ENCODE peak calls at places on chromosomes 12 and 14, in nine cellular contexts. D is transverse colon, V is K562, L is ovary, J is lower leg skin, X is heart left ventricle, U is IMR-90, I is HCT116, B is tibial nerve. M is an unnamed sample.

GRCh38 chr12:123398177-123398916 is 14.4 kb downstream of the KMT5A start:
- DNase-seq in D (peak; percentile 52), V (no peak), L (peak; percentile 66), J (no peak), X (peak; percentile 79), U (peak; percentile 37), I (no peak), B (peak; percentile 32), M (peak; percentile 76)

GRCh38 chr12:105462336-105462735 is 131.8 kb downstream of the C12orf75 start:
- DNase-seq in D (no peak), V (no peak), L (no peak), J (no peak), X (no peak), U (no peak), I (no peak), B (no peak), M (no peak)

GRCh38 chr12:42187799-42188198 is 43.1 kb upstream of the GXYLT1 start:
- DNase-seq in D (no peak), V (no peak), L (no peak), J (no peak), X (no peak), U (no peak), I (no peak), B (no peak), M (no peak)

GRCh38 chr12:47075192-47076084 is 4.0 kb upstream of the PCED1B start:
- DNase-seq in D (no peak), V (no peak), L (no peak), J (no peak), X (no peak), U (no peak), I (no peak), B (no peak), M (no peak)

GRCh38 chr12:1836854-1837411 is 16.6 kb downstream of the LRTM2 start:
- DNase-seq in D (no peak), V (no peak), L (no peak), J (no peak), X (no peak), U (no peak), I (no peak), B (no peak), M (no peak)

GRCh38 chr14:34685819-34686428 is 28.5 kb downstream of the CFL2 start:
- DNase-seq in D (no peak), V (no peak), L (no peak), J (no peak), X (no peak), U (no peak), I (no peak), B (no peak), M (no peak)

GRCh38 chr12:64175254-64175945 is 46.7 kb downstream of the KICS2 start:
- DNase-seq in D (no peak), V (no peak), L (no peak), J (no peak), X (no peak), U (no peak), I (no peak), B (no peak), M (no peak)

GRCh38 chr12:57063991-57064725 is 14.2 kb upstream of the MYO1A start:
- DNase-seq in D (no peak), V (no peak), L (no peak), J (no peak), X (no peak), U (peak; percentile 41), I (no peak), B (no peak), M (no peak)

GRCh38 chr14:57816568-57817284 is 49.2 kb downstream of the SLC35F4 start:
- DNase-seq in D (no peak), V (no peak), L (no peak), J (no peak), X (no peak), U (no peak), I (peak; percentile 41), B (no peak), M (no peak)

GRCh38 chr12:88922816-88923215 is 342.5 kb upstream of the KITLG start:
- DNase-seq in D (no peak), V (no peak), L (no peak), J (no peak), X (no peak), U (peak; percentile 60), I (no peak), B (no peak), M (no peak)

GRCh38 chr12:27190761-27191160 is 53.3 kb upstream of the STK38L start:
- DNase-seq in D (no peak), V (no peak), L (no peak), J (no peak), X (no peak), U (peak; percentile 88), I (no peak), B (no peak), M (no peak)

GRCh38 chr14:89965839-89966238 is 10.1 kb downstream of the TDP1 start:
- DNase-seq in D (no peak), V (no peak), L (no peak), J (no peak), X (no peak), U (peak; percentile 30), I (no peak), B (no peak), M (no peak)

GRCh38 chr12:10372534-10372931 is 17.3 kb downstream of the KLRK1 start:
- DNase-seq in D (peak; percentile 64), V (no peak), L (no peak), J (no peak), X (peak; percentile 38), U (no peak), I (no peak), B (no peak), M (no peak)

GRCh38 chr12:53048780-53049401 is 974 bp upstream of the TNS2 start:
- DNase-seq in D (peak; percentile 61), V (peak; percentile 40), L (peak; percentile 88), J (peak; percentile 94), X (peak; percentile 90), U (peak; percentile 62), I (no peak), B (no peak), M (no peak)

GRCh38 chr12:13205809-13206559 is 9.5 kb downstream of the EMP1 start:
- DNase-seq in D (no peak), V (no peak), L (no peak), J (no peak), X (no peak), U (peak; percentile 99), I (peak; percentile 83), B (no peak), M (no peak)

DNA sequence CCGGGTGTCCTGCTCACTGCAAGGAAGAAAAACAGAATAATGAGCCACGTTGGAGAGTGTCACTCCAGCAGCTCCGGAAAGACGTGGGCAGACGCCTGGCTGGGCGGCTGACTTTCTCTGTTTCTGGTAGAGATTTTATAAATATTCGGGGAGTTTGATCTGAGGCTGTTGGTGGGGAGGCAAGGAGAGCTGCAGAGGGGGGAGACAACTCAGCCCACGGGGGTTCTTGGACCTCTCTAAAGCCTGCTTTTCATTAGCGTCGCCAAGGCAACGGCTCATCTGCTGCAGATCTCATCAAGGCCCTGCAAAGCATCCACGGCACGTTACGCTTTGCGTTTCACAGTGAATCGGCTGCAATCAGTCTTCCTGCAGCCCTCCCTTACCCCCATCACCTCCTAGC is 207.2 kb downstream of the ZFP36L1 start:
- DNase-seq in D (no peak), V (no peak), L (no peak), J (no peak), X (no peak), U (peak; percentile 11), I (no peak), B (no peak), M (no peak)
- TF ChIP-seq POLR2A in D (no peak), V (no peak), L (no peak), J (no peak), X (no peak), U (no peak), I (no peak), B (no peak), M (no peak)

DNA sequence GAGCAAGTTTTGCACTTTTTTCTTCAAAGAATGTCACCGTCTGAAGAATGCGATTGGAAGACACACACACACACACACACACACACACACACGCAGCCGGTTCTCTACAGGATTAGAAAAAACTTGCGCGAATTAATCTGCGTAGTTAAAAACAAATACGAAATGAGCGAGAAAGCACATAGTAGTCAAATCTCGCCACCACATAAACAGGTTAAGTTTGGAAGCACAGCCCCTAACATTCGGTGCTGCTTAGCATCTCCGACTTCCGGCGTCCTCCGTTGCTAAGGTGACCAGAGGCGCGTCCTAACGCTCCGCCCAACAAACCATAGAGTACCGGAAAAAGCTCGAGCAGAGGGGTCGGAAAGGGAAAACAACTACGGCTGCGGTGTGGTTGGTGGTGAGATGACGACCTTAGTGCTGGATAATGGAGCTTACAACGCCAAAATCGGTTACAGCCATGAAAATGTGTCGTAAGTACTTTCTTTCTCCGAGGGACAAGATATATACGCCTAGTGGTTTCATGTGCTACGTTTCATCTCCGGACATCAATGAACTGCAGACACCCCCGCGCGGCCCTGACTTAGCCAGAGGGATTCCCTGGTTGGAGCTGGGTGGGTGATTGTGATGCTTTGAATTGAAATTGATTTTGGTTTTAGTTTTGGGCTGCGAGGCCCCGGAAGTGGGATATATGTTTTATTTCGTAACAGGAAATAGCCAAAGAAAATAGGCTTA is at the start of gene ACTR6:
- DNase-seq in D (peak; percentile 97), V (peak; percentile 97), L (peak; percentile 97), J (peak; percentile 98), X (peak; percentile 96), U (peak; percentile 95), I (peak; percentile 92), B (peak; percentile 89), M (peak; percentile 96)
- TF ChIP-seq POLR2A in D (peak; percentile 69), V (peak; percentile 82), L (peak; percentile 35), J (no peak), X (no peak), U (peak; percentile 58), I (peak; percentile 91), B (peak; percentile 68), M (peak; percentile 47)

GRCh38 chr14:100358396-100358795 is 35.3 kb downstream of the SLC25A47 start:
- DNase-seq in D (no peak), V (no peak), L (no peak), J (no peak), X (no peak), U (no peak), I (no peak), B (no peak), M (no peak)
- TF ChIP-seq POLR2A in D (no peak), V (no peak), L (no peak), J (no peak), X (no peak), U (no peak), I (no peak), B (no peak), M (no peak)

GRCh38 chr14:105940534-105941225 is 414.3 kb downstream of the TMEM121 start:
- DNase-seq in D (no peak), V (no peak), L (no peak), J (no peak), X (no peak), U (no peak), I (no peak), B (no peak), M (no peak)

GRCh38 chr14:105941226-105942166 is 415.1 kb downstream of the TMEM121 start:
- DNase-seq in D (no peak), V (no peak), L (no peak), J (no peak), X (no peak), U (no peak), I (no peak), B (no peak), M (no peak)

GRCh38 chr14:105938055-105938863 is 411.9 kb downstream of the TMEM121 start:
- DNase-seq in D (no peak), V (no peak), L (no peak), J (peak; percentile 54), X (no peak), U (no peak), I (no peak), B (no peak), M (no peak)

GRCh38 chr14:105938959-105939358 is 412.6 kb downstream of the TMEM121 start:
- DNase-seq in D (no peak), V (no peak), L (no peak), J (no peak), X (no peak), U (no peak), I (no peak), B (no peak), M (no peak)

GRCh38 chr14:105939810-105940508 is 413.6 kb downstream of the TMEM121 start:
- DNase-seq in D (no peak), V (no peak), L (no peak), J (peak; percentile 60), X (no peak), U (no peak), I (no peak), B (no peak), M (no peak)
- TF ChIP-seq POLR2A in D (no peak), V (no peak), L (no peak), J (no peak), X (no peak), U (no peak), I (no peak), B (no peak), M (no peak)

M was measured in prostate gland.